ENCODE peak calls at places on chromosomes 2 and 18, in five cellular contexts. U is lower leg skin, K is cardiac fibroblast, Q is HFFc6, H is GM23338. T is an unnamed sample.
A peak's percentile ranks its signal among the peaks of the same experiment; 100 is the strongest.

GRCh38 chr18:61413388-61413787 is 80.2 kb downstream of the CDH20 start:
- DNase-seq in U (no peak), K (no peak), Q (no peak), H (no peak), T (no peak)

GRCh38 chr2:98469862-98470544 is 25.3 kb downstream of the INPP4A start:
- DNase-seq in U (no peak), K (no peak), Q (no peak), H (no peak), T (no peak)

GRCh38 chr2:26086155-26086634 is 52.3 kb downstream of the RAB10 start:
- DNase-seq in U (no peak), K (peak; percentile 85), Q (peak; percentile 75), H (no peak), T (peak; percentile 33)

GRCh38 chr2:184599054-184599874 is 935 bp downstream of the ZNF804A start:
- DNase-seq in U (no peak), K (peak; percentile 5), Q (no peak), H (no peak), T (no peak)

GRCh38 chr2:219000569-219000960 is 7.3 kb upstream of the CRYBA2 start:
- DNase-seq in U (no peak), K (no peak), Q (no peak), H (no peak), T (no peak)

GRCh38 chr2:2846379-2847130 is 515.5 kb upstream of the MYT1L start:
- DNase-seq in U (no peak), K (no peak), Q (no peak), H (no peak), T (no peak)

GRCh38 chr2:183740241-183740640 is 616.0 kb downstream of the NUP35 start:
- DNase-seq in U (no peak), K (no peak), Q (no peak), H (no peak), T (no peak)

GRCh38 chr2:221276033-221276432 is 296.1 kb downstream of the EPHA4 start:
- DNase-seq in U (no peak), K (no peak), Q (no peak), H (no peak), T (no peak)

GRCh38 chr2:233705911-233706506 is 6.7 kb upstream of the UGT1A5 start:
- DNase-seq in U (no peak), K (no peak), Q (no peak), H (no peak), T (no peak)

GRCh38 chr2:129723277-129724020 is 256.0 kb upstream of the RAB6C start:
- DNase-seq in U (no peak), K (no peak), Q (no peak), H (no peak), T (no peak)

GRCh38 chr2:43070676-43071491 is 155.5 kb downstream of the ZFP36L2 start:
- DNase-seq in U (no peak), K (no peak), Q (no peak), H (no peak), T (no peak)

GRCh38 chr2:68564426-68564825 is 79.0 kb upstream of the PROKR1 start:
- DNase-seq in U (no peak), K (no peak), Q (no peak), H (no peak), T (no peak)

GRCh38 chr2:142868281-142868762 is 9.1 kb upstream of the KYNU start:
- DNase-seq in U (peak; percentile 85), K (peak; percentile 38), Q (no peak), H (no peak), T (no peak)

GRCh38 chr18:73758446-73758845 is 389.2 kb downstream of the FBXO15 start:
- DNase-seq in U (no peak), K (peak; percentile 65), Q (peak; percentile 23), H (no peak), T (no peak)

GRCh38 chr2:25664531-25665307 is 8.7 kb downstream of the DTNB start:
- DNase-seq in U (peak; percentile 27), K (peak; percentile 86), Q (peak; percentile 39), H (peak; percentile 95), T (no peak)

GRCh38 chr18:12119358-12119757 is 25.7 kb downstream of the ANKRD62 start:
- DNase-seq in U (no peak), K (no peak), Q (no peak), H (no peak), T (no peak)

GRCh38 chr2:158999458-158999857 is 31.0 kb downstream of the TANC1 start:
- DNase-seq in U (no peak), K (peak; percentile 73), Q (no peak), H (no peak), T (no peak)

GRCh38 chr2:237685408-237685807 is 58.0 kb downstream of the LRRFIP1 start:
- DNase-seq in U (no peak), K (peak; percentile 52), Q (peak; percentile 37), H (peak; percentile 78), T (no peak)

GRCh38 chr18:57644540-57644939 is 22.9 kb upstream of the NARS1 start:
- DNase-seq in U (no peak), K (peak; percentile 36), Q (no peak), H (no peak), T (no peak)

GRCh38 chr2:241860184-241861078 is 1.7 kb upstream of the PDCD1 start:
- DNase-seq in U (no peak), K (no peak), Q (no peak), H (no peak), T (no peak)

GRCh38 chr2:235541838-235542549 is 48.2 kb downstream of the AGAP1 start:
- DNase-seq in U (no peak), K (no peak), Q (no peak), H (no peak), T (no peak)

GRCh38 chr18:65938592-65939372 is 188.0 kb downstream of the CDH7 start:
- DNase-seq in U (no peak), K (peak; percentile 25), Q (no peak), H (peak; percentile 89), T (peak; percentile 0)

GRCh38 chr2:127559454-127559853 is 24.0 kb downstream of the MYO7B start:
- DNase-seq in U (no peak), K (no peak), Q (no peak), H (no peak), T (no peak)

GRCh38 chr2:127560929-127561275 is 25.4 kb downstream of the MYO7B start:
- DNase-seq in U (no peak), K (peak; percentile 80), Q (no peak), H (no peak), T (no peak)

GRCh38 chr2:127558911-127559310 is 23.4 kb downstream of the MYO7B start:
- DNase-seq in U (no peak), K (no peak), Q (no peak), H (no peak), T (no peak)

GRCh38 chr2:127561371-127561770 is 25.9 kb downstream of the MYO7B start:
- DNase-seq in U (no peak), K (no peak), Q (no peak), H (no peak), T (no peak)

GRCh38 chr2:127560201-127560928 is 24.9 kb downstream of the MYO7B start:
- DNase-seq in U (no peak), K (peak; percentile 57), Q (no peak), H (no peak), T (no peak)
- TF ChIP-seq CTCF in U (no peak), K (peak; percentile 36), Q (no peak), H (no peak), T (no peak)

GRCh38 chr2:133640103-133640502 is 71.8 kb upstream of the NCKAP5 start:
- DNase-seq in U (no peak), K (no peak), Q (no peak), H (no peak), T (no peak)

GRCh38 chr2:133642831-133643230 is 74.6 kb upstream of the NCKAP5 start:
- DNase-seq in U (no peak), K (peak; percentile 60), Q (no peak), H (no peak), T (no peak)

GRCh38 chr2:133641942-133642341 is 73.7 kb upstream of the NCKAP5 start:
- DNase-seq in U (no peak), K (no peak), Q (no peak), H (no peak), T (no peak)

GRCh38 chr2:133643822-133644221 is 75.6 kb upstream of the NCKAP5 start:
- DNase-seq in U (no peak), K (no peak), Q (no peak), H (no peak), T (no peak)

DNA sequence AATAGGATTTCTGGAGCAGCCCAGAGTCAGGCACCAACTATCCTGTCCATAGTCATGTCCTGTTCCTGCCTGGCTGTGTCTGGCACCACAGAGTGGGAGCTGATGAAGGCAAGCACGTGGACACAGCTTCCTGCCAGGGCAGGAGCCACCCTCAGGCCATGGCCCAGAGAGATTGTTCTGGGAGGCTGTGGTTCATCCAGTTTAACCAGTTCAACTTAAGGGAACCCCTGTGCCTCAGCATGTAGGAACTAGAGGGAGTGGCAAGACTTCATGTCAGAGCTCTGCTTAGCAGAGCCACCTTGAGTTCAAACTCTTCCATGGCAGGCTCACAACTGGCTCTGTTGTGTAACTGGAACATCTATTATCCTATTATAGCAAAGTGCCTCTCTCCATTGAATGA is 73.2 kb upstream of the NCKAP5 start:
- DNase-seq in U (peak; percentile 77), K (peak; percentile 35), Q (peak; percentile 59), H (peak; percentile 58), T (no peak)
- TF ChIP-seq CTCF in U (no peak), K (peak; percentile 5), Q (peak; percentile 54), H (peak; percentile 42), T (no peak)

GRCh38 chr18:26103579-26103978 is 13.2 kb upstream of the SS18 start:
- DNase-seq in U (peak; percentile 18), K (peak; percentile 11), Q (no peak), H (peak; percentile 84), T (no peak)
- TF ChIP-seq CTCF in U (no peak), K (no peak), Q (peak; percentile 24), H (peak; percentile 81), T (peak; percentile 20)

GRCh38 chr18:48924621-48925601 is 25.9 kb downstream of the SMAD7 start:
- DNase-seq in U (no peak), K (no peak), Q (no peak), H (no peak), T (no peak)
- TF ChIP-seq CTCF in U (no peak), K (peak; percentile 2), Q (no peak), H (no peak), T (no peak)

DNA sequence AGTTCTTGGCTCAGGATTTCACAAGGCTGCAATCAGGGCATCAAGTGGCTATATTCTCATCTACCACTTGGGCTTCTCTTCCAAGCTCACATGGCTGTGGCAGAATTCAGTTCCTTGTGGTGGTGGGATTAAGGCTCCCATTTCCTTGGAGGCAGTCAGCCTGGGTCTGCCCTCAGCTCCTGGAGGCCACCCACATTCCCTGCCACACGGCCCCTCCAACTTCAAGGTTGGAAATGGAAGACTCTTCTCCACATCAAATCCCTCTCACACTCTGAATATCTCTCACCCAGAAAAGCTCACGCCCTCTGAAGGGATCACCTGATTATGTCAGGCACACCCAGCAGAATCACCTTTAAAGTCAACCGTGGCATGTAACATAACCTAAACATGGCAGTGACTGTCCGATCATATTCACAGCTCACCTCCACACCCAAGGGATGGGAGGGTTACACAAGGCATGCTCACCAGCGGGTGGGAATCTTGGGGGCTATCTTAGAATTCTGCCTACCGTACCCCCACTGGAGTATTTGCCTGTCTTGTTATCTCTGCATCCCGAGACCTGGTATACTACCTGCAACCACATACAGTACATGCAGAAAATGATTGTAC is 256.2 kb upstream of the KLHL29 start:
- DNase-seq in U (no peak), K (no peak), Q (no peak), H (no peak), T (no peak)
- TF ChIP-seq CTCF in U (no peak), K (no peak), Q (no peak), H (no peak), T (no peak)

DNA sequence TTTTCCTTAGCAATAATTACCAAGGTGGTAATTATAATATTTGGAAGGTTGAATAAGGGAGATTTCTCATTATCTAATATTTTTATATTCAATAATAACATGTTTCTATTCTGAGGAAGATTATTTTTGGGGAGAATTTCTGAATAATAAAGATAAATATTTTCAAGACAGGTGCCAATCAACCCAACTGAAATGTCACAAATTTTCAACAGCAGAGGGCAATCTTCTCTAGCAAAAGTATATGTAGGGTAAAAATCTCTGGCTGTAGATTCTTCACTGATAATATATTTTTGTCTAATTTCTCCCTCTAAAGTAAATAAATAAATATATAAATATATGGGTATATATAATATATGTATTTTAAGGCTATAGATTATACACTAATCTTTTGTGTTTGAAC is 1187.2 kb upstream of the CRIM1 start:
- DNase-seq in U (no peak), K (no peak), Q (no peak), H (peak; percentile 29), T (no peak)
- TF ChIP-seq CTCF in U (no peak), K (no peak), Q (no peak), H (peak; percentile 57), T (no peak)

T was measured in HFF-Myc.